ENCODE peak calls at places on chromosomes 12 and 14, in nine cellular contexts. R is kidney epithelial cell, K is endothelial cell of umbilical vein, U is HepG2, X is stomach, W is neural progenitor cell, Z is fibroblast of pulmonary artery, F is tibial artery, P is lung. N is an unnamed sample.

GRCh38 chr12:56126732-56127239 is 1.3 kb upstream of the ESYT1 start:
- DNase-seq in P (no peak), R (no peak), F (no peak), Z (no peak), X (no peak), K (peak; percentile 26), U (no peak), W (no peak), N (no peak)

GRCh38 chr12:122527478-122527944 is 462 bp downstream of the KNTC1 start:
- DNase-seq in P (peak; percentile 30), F (no peak), X (no peak), Z (no peak), W (peak; percentile 51), U (no peak), K (peak; percentile 63), R (no peak), N (peak; percentile 44)

GRCh38 chr12:90280033-90280432 is 571.4 kb upstream of the ATP2B1 start:
- DNase-seq in Z (peak; percentile 46), W (no peak), U (no peak), K (no peak), X (no peak), P (no peak), F (no peak), R (peak; percentile 7), N (peak; percentile 79)

GRCh38 chr12:3214508-3215365 is 137.6 kb downstream of the TSPAN9 start:
- DNase-seq in P (no peak), F (no peak), X (no peak), U (no peak), K (no peak), R (no peak), W (peak; percentile 85), Z (no peak), N (peak; percentile 78)

GRCh38 chr12:124190301-124191023 is 104.4 kb upstream of the RFLNA start:
- DNase-seq in K (no peak), P (no peak), U (no peak), X (no peak), W (no peak), R (no peak), F (no peak), Z (no peak), N (no peak)

GRCh38 chr14:80213602-80214001 is 2.3 kb upstream of the DIO2 start:
- DNase-seq in U (peak; percentile 47), X (peak; percentile 41), P (no peak), Z (peak; percentile 87), K (peak; percentile 39), R (no peak), W (peak; percentile 48), F (peak; percentile 47), N (peak; percentile 77)

GRCh38 chr14:55170526-55170925 is 20.9 kb downstream of the DLGAP5 start:
- DNase-seq in W (no peak), F (no peak), U (no peak), P (no peak), R (no peak), K (no peak), Z (peak; percentile 68), X (no peak), N (no peak)

GRCh38 chr14:34522496-34522895 is 17.0 kb downstream of the EAPP start:
- DNase-seq in U (no peak), Z (no peak), W (no peak), F (no peak), X (no peak), R (no peak), P (no peak), K (peak; percentile 87), N (no peak)

GRCh38 chr12:122135437-122136031 is 38.5 kb downstream of the IL31 start:
- DNase-seq in U (no peak), Z (no peak), X (no peak), W (no peak), F (no peak), K (no peak), P (no peak), R (no peak), N (no peak)

GRCh38 chr12:14327717-14328116 is 37.8 kb upstream of the ATF7IP start:
- DNase-seq in U (no peak), R (no peak), X (no peak), W (no peak), P (no peak), Z (peak; percentile 5), K (no peak), F (no peak), N (peak; percentile 53)

GRCh38 chr12:13428538-13429265 is 232.2 kb downstream of the EMP1 start:
- DNase-seq in P (no peak), R (no peak), Z (no peak), K (no peak), X (no peak), W (no peak), F (no peak), U (no peak), N (no peak)

GRCh38 chr12:56001446-56002100 is 4.5 kb downstream of the SUOX start:
- DNase-seq in U (peak; percentile 62), W (no peak), F (no peak), K (no peak), R (no peak), Z (no peak), P (no peak), X (no peak), N (no peak)

GRCh38 chr12:77925536-77926108 is 94.9 kb downstream of the NAV3 start:
- DNase-seq in X (peak; percentile 72), P (peak; percentile 55), F (peak; percentile 61), U (peak; percentile 78), K (peak; percentile 92), W (peak; percentile 91), R (peak; percentile 85), Z (peak; percentile 97), N (peak; percentile 90)

GRCh38 chr12:93176166-93176565 is 201.6 kb upstream of the NUDT4 start:
- DNase-seq in Z (peak; percentile 48), U (no peak), R (no peak), X (no peak), K (peak; percentile 43), W (no peak), F (no peak), P (no peak), N (peak; percentile 31)

GRCh38 chr12:93176610-93177126 is 201.1 kb upstream of the NUDT4 start:
- DNase-seq in U (peak; percentile 55), R (no peak), P (no peak), Z (no peak), K (peak; percentile 22), F (no peak), W (no peak), X (no peak), N (no peak)

GRCh38 chr12:93174048-93174447 is 203.7 kb upstream of the NUDT4 start:
- DNase-seq in F (no peak), K (peak; percentile 35), X (no peak), W (no peak), P (no peak), Z (peak; percentile 88), R (no peak), U (no peak), N (no peak)

GRCh38 chr12:93174473-93174872 is 203.3 kb upstream of the NUDT4 start:
- DNase-seq in P (no peak), Z (no peak), F (no peak), X (no peak), U (no peak), W (no peak), R (no peak), K (no peak), N (no peak)

GRCh38 chr12:93173178-93173957 is 204.4 kb upstream of the NUDT4 start:
- DNase-seq in X (no peak), P (no peak), F (no peak), R (no peak), Z (no peak), W (no peak), K (no peak), U (no peak), N (no peak)
- H3K4me3 ChIP-seq in X (no peak overlapping the region), P (no peak overlapping the region), F (no peak overlapping the region), R (no peak overlapping the region), Z (no peak overlapping the region), W (no peak overlapping the region), K (no peak overlapping the region), U (no peak overlapping the region), N (no peak overlapping the region)

GRCh38 chr12:103877934-103878510 is 37.0 kb upstream of the NT5DC3 start:
- DNase-seq in K (peak; percentile 52), U (peak; percentile 64), X (peak; percentile 57), P (peak; percentile 52), Z (peak; percentile 81), R (no peak), W (peak; percentile 83), F (peak; percentile 36), N (peak; percentile 80)
- TF ChIP-seq CTCF in K (peak; percentile 77), U (peak; percentile 90), X (peak; percentile 63), P (peak; percentile 65), Z (peak; percentile 85), R (peak; percentile 78), W (peak; percentile 82), F (peak; percentile 57), N (peak; percentile 89)

GRCh38 chr14:36212577-36212976 is 36.1 kb upstream of the PTCSC3 start:
- DNase-seq in W (no peak), Z (no peak), K (no peak), X (no peak), U (no peak), R (no peak), F (no peak), P (no peak), N (no peak)

GRCh38 chr14:36217027-36217426 is 40.5 kb upstream of the PTCSC3 start:
- DNase-seq in P (no peak), R (no peak), X (peak; percentile 44), W (no peak), U (no peak), K (no peak), Z (no peak), F (no peak), N (no peak)

GRCh38 chr14:36215217-36215598 is 38.7 kb upstream of the PTCSC3 start:
- DNase-seq in X (no peak), U (no peak), W (peak; percentile 45), F (no peak), K (no peak), Z (no peak), P (no peak), R (no peak), N (no peak)

GRCh38 chr14:36214476-36215216 is 38.1 kb upstream of the PTCSC3 start:
- DNase-seq in P (no peak), U (no peak), R (peak; percentile 9), W (peak; percentile 49), X (no peak), Z (no peak), F (no peak), K (no peak), N (peak; percentile 6)

GRCh38 chr14:36212987-36213386 is 36.5 kb upstream of the PTCSC3 start:
- DNase-seq in U (no peak), W (no peak), X (no peak), Z (no peak), R (no peak), K (no peak), P (no peak), F (no peak), N (no peak)
- H3K4me3 ChIP-seq in U (no peak overlapping the region), W (no peak overlapping the region), X (no peak overlapping the region), Z (no peak overlapping the region), R (no peak overlapping the region), K (no peak overlapping the region), P (no peak overlapping the region), F (no peak overlapping the region), N (no peak overlapping the region)

GRCh38 chr14:71403673-71404072 is 496.4 kb downstream of the PCNX1 start:
- DNase-seq in Z (peak; percentile 54), W (no peak), F (no peak), K (no peak), U (peak; percentile 39), X (no peak), R (no peak), P (no peak), N (peak; percentile 70)
- TF ChIP-seq CTCF in Z (peak; percentile 11), W (no peak), F (no peak), K (no peak), U (peak; percentile 36), X (peak; percentile 19), R (no peak), P (no peak), N (peak; percentile 32)

N was measured in epithelial cell of esophagus.